ENCODE peak calls at places on chromosomes 16 and 17, in seven cellular contexts. D is iPS DF 19.7; I is activated T-helper 9 cell treated with anti-CD3 and anti-CD28 coated beads, Interleukin-2, amount 50 U/mL, for 16 hours; U is HT1080; V is HAP-1; M is retinal pigment epithelial cell; H is H9. O is an unnamed sample.
A peak's percentile ranks its signal among the peaks of the same experiment; 100 is the strongest.

GRCh38 chr17:80820331-80820730 is 171.3 kb upstream of the CHMP6 start:
- DNase-seq in H (no peak), M (no peak), I (no peak), V (no peak), D (no peak), U (no peak), O (no peak)

GRCh38 chr17:8151641-8152111 is 528 bp downstream of the PER1 start:
- DNase-seq in I (no peak), H (peak; percentile 56), M (no peak), U (no peak), D (no peak), V (peak; percentile 56), O (no peak)

GRCh38 chr17:76480676-76481075 is 13.3 kb downstream of the AANAT start:
- DNase-seq in U (no peak), D (no peak), I (no peak), V (peak; percentile 56), H (no peak), M (no peak), O (no peak)

GRCh38 chr17:44362056-44362355 is 1.6 kb downstream of the FAM171A2 start:
- DNase-seq in M (no peak), U (no peak), I (no peak), D (no peak), H (no peak), V (no peak), O (no peak)

GRCh38 chr17:39527220-39527813 is 66.0 kb downstream of the CDK12 start:
- DNase-seq in H (no peak), D (peak; percentile 1), M (no peak), U (peak; percentile 15), V (no peak), I (no peak), O (no peak)

GRCh38 chr16:59854846-59855439 is 1120.8 kb upstream of the GOT2 start:
- DNase-seq in V (no peak), M (no peak), I (no peak), D (no peak), U (no peak), H (no peak), O (no peak)

GRCh38 chr17:78995022-78995760 is 14.4 kb downstream of the CANT1 start:
- DNase-seq in V (no peak), M (no peak), U (no peak), H (no peak), D (no peak), I (no peak), O (no peak)

GRCh38 chr17:66306413-66306812 is 4.0 kb downstream of the PRKCA start:
- DNase-seq in D (no peak), I (no peak), V (no peak), M (no peak), H (no peak), U (no peak), O (no peak)

GRCh38 chr17:19733953-19734526 is 14.1 kb downstream of the ALDH3A1 start:
- DNase-seq in V (no peak), D (no peak), I (no peak), H (no peak), U (no peak), M (no peak), O (no peak)

GRCh38 chr16:19555938-19556778 is 655 bp downstream of the VPS35L start:
- DNase-seq in I (no peak), H (peak; percentile 95), M (no peak), D (peak; percentile 96), U (peak; percentile 86), V (peak; percentile 87), O (no peak)

GRCh38 chr16:19389246-19389645 is 28.4 kb upstream of the TMC5 start:
- DNase-seq in I (no peak), M (no peak), H (peak; percentile 80), D (no peak), V (peak; percentile 68), U (peak; percentile 31), O (peak; percentile 41)

GRCh38 chr16:11484691-11485258 is 101.9 kb downstream of the LITAF start:
- DNase-seq in U (peak; percentile 79), I (no peak), V (no peak), M (no peak), H (no peak), D (no peak), O (no peak)

GRCh38 chr17:63070031-63070430 is 104.0 kb downstream of the TANC2 start:
- DNase-seq in H (no peak), U (no peak), V (no peak), M (no peak), I (no peak), D (no peak), O (no peak)

GRCh38 chr16:5176505-5176904 is 78.9 kb upstream of the EEF2KMT start:
- DNase-seq in V (no peak), U (no peak), M (no peak), I (no peak), D (no peak), H (no peak), O (no peak)

GRCh38 chr16:15933781-15934180 is 15.6 kb upstream of the ABCC1 start:
- DNase-seq in U (no peak), V (no peak), D (no peak), I (no peak), H (no peak), M (no peak), O (no peak)

GRCh38 chr16:55577888-55578287 is 11.4 kb downstream of the CAPNS2 start:
- DNase-seq in I (no peak), M (no peak), U (no peak), D (no peak), H (no peak), V (no peak), O (no peak)

GRCh38 chr16:86791287-86792074 is 213.1 kb downstream of the FOXL1 start:
- DNase-seq in I (no peak), M (peak; percentile 91), V (peak; percentile 21), H (no peak), U (no peak), D (no peak), O (no peak)

GRCh38 chr16:56824335-56824734 is 40.7 kb upstream of the SLC12A3 start:
- DNase-seq in D (no peak), U (peak; percentile 10), V (peak; percentile 80), M (no peak), H (no peak), I (no peak), O (no peak)

GRCh38 chr16:84737658-84738057 is 37.9 kb downstream of the USP10 start:
- DNase-seq in M (no peak), U (no peak), V (no peak), I (no peak), D (no peak), H (no peak), O (peak; percentile 58)

GRCh38 chr17:62616993-62617893 is 10.2 kb upstream of the MRC2 start:
- DNase-seq in M (no peak), V (no peak), H (peak; percentile 91), I (no peak), U (peak; percentile 65), D (no peak), O (no peak)

GRCh38 chr17:55620945-55621344 is 101.7 kb downstream of the TMEM100 start:
- DNase-seq in H (no peak), V (no peak), U (no peak), I (no peak), D (no peak), M (no peak), O (no peak)

GRCh38 chr17:78304549-78305037 is 55.3 kb downstream of the SOCS3 start:
- DNase-seq in D (no peak), M (no peak), H (no peak), I (no peak), U (no peak), V (no peak), O (no peak)

GRCh38 chr17:74757502-74757901 is 9.1 kb downstream of the NHERF1 start:
- DNase-seq in I (no peak), M (no peak), D (no peak), U (no peak), H (no peak), V (no peak), O (no peak)

GRCh38 chr16:64397042-64397441 is 724.8 kb downstream of the CDH11 start:
- DNase-seq in M (no peak), H (no peak), I (no peak), V (no peak), U (peak; percentile 79), D (no peak), O (no peak)